ENCODE peak calls at places on chromosomes 2 and 18, in ten cellular contexts. One of them, this sample, is unnamed.

GRCh38 chr2:3461781-3462492 is 57.4 kb downstream of the ADI1 start:
- DNase-seq in GM23248: peak; percentile 68
- DNase-seq in HCT116: peak; percentile 28
- DNase-seq in effector memory CD4-positive, alpha-beta T cell: no peak
- DNase-seq in cardiac muscle cell: peak; percentile 60
- DNase-seq in fibroblast of lung: peak; percentile 78
- DNase-seq in MM.1S: peak; percentile 74
- DNase-seq in neuronal stem cell: peak; percentile 48
- DNase-seq in prostate gland: no peak
- DNase-seq in endodermal cell: no peak
- DNase-seq in this sample: peak; percentile 50

GRCh38 chr2:66508358-66509071 is 73.6 kb downstream of the MEIS1 start:
- DNase-seq in GM23248: peak; percentile 58
- DNase-seq in HCT116: no peak
- DNase-seq in effector memory CD4-positive, alpha-beta T cell: no peak
- DNase-seq in cardiac muscle cell: no peak
- DNase-seq in fibroblast of lung: peak; percentile 46
- DNase-seq in MM.1S: no peak
- DNase-seq in neuronal stem cell: no peak
- DNase-seq in prostate gland: no peak
- DNase-seq in endodermal cell: peak; percentile 55
- DNase-seq in this sample: peak; percentile 27

GRCh38 chr2:179932786-179933185 is 71.4 kb upstream of the ZNF385B start:
- DNase-seq in GM23248: peak; percentile 22
- DNase-seq in HCT116: no peak
- DNase-seq in effector memory CD4-positive, alpha-beta T cell: no peak
- DNase-seq in cardiac muscle cell: peak; percentile 4
- DNase-seq in fibroblast of lung: peak; percentile 48
- DNase-seq in MM.1S: no peak
- DNase-seq in neuronal stem cell: no peak
- DNase-seq in prostate gland: peak; percentile 29
- DNase-seq in endodermal cell: no peak
- DNase-seq in this sample: no peak

GRCh38 chr2:86143926-86144685 is 38.1 kb downstream of the PTCD3 start:
- DNase-seq in GM23248: no peak
- DNase-seq in HCT116: no peak
- DNase-seq in effector memory CD4-positive, alpha-beta T cell: no peak
- DNase-seq in cardiac muscle cell: no peak
- DNase-seq in fibroblast of lung: no peak
- DNase-seq in MM.1S: no peak
- DNase-seq in neuronal stem cell: no peak
- DNase-seq in prostate gland: no peak
- DNase-seq in endodermal cell: no peak
- DNase-seq in this sample: no peak

GRCh38 chr2:196403471-196403870 is 232.1 kb upstream of the STK17B start:
- DNase-seq in GM23248: peak; percentile 65
- DNase-seq in HCT116: no peak
- DNase-seq in effector memory CD4-positive, alpha-beta T cell: no peak
- DNase-seq in cardiac muscle cell: no peak
- DNase-seq in fibroblast of lung: peak; percentile 70
- DNase-seq in MM.1S: no peak
- DNase-seq in neuronal stem cell: no peak
- DNase-seq in prostate gland: no peak
- DNase-seq in endodermal cell: no peak
- DNase-seq in this sample: no peak

GRCh38 chr2:85642725-85643124 is 25.3 kb downstream of the SFTPB start:
- DNase-seq in GM23248: no peak
- DNase-seq in HCT116: no peak
- DNase-seq in effector memory CD4-positive, alpha-beta T cell: no peak
- DNase-seq in cardiac muscle cell: no peak
- DNase-seq in fibroblast of lung: no peak
- DNase-seq in MM.1S: peak; percentile 84
- DNase-seq in neuronal stem cell: no peak
- DNase-seq in prostate gland: no peak
- DNase-seq in endodermal cell: no peak
- DNase-seq in this sample: no peak

GRCh38 chr2:75532488-75532887 is 28.3 kb downstream of the EVA1A start:
- DNase-seq in GM23248: no peak
- DNase-seq in HCT116: no peak
- DNase-seq in effector memory CD4-positive, alpha-beta T cell: no peak
- DNase-seq in cardiac muscle cell: no peak
- DNase-seq in fibroblast of lung: no peak
- DNase-seq in MM.1S: no peak
- DNase-seq in neuronal stem cell: no peak
- DNase-seq in prostate gland: no peak
- DNase-seq in endodermal cell: no peak
- DNase-seq in this sample: no peak

GRCh38 chr2:129698593-129698992 is 280.9 kb upstream of the RAB6C start:
- DNase-seq in GM23248: no peak
- DNase-seq in HCT116: no peak
- DNase-seq in effector memory CD4-positive, alpha-beta T cell: no peak
- DNase-seq in cardiac muscle cell: no peak
- DNase-seq in fibroblast of lung: no peak
- DNase-seq in MM.1S: no peak
- DNase-seq in neuronal stem cell: no peak
- DNase-seq in prostate gland: no peak
- DNase-seq in endodermal cell: no peak
- DNase-seq in this sample: no peak

GRCh38 chr18:48928787-48929186 is 22.0 kb downstream of the SMAD7 start:
- DNase-seq in GM23248: peak; percentile 75
- DNase-seq in HCT116: no peak
- DNase-seq in effector memory CD4-positive, alpha-beta T cell: peak; percentile 81
- DNase-seq in cardiac muscle cell: no peak
- DNase-seq in fibroblast of lung: peak; percentile 67
- DNase-seq in MM.1S: peak; percentile 95
- DNase-seq in neuronal stem cell: no peak
- DNase-seq in prostate gland: peak; percentile 71
- DNase-seq in endodermal cell: no peak
- DNase-seq in this sample: peak; percentile 35

GRCh38 chr2:162143969-162144368 is 8.1 kb downstream of the GCG start:
- DNase-seq in GM23248: no peak
- DNase-seq in HCT116: no peak
- DNase-seq in effector memory CD4-positive, alpha-beta T cell: no peak
- DNase-seq in cardiac muscle cell: no peak
- DNase-seq in fibroblast of lung: no peak
- DNase-seq in MM.1S: no peak
- DNase-seq in neuronal stem cell: no peak
- DNase-seq in prostate gland: no peak
- DNase-seq in endodermal cell: no peak
- DNase-seq in this sample: no peak

GRCh38 chr2:46275995-46276394 is 21.2 kb upstream of the EPAS1 start:
- DNase-seq in GM23248: peak; percentile 7
- DNase-seq in HCT116: no peak
- DNase-seq in effector memory CD4-positive, alpha-beta T cell: no peak
- DNase-seq in cardiac muscle cell: peak; percentile 39
- DNase-seq in fibroblast of lung: no peak
- DNase-seq in MM.1S: no peak
- DNase-seq in neuronal stem cell: no peak
- DNase-seq in prostate gland: no peak
- DNase-seq in endodermal cell: peak; percentile 86
- DNase-seq in this sample: peak; percentile 33

GRCh38 chr18:45684341-45685115 is 39.5 kb upstream of the SLC14A1 start:
- DNase-seq in GM23248: peak; percentile 86
- DNase-seq in HCT116: no peak
- DNase-seq in effector memory CD4-positive, alpha-beta T cell: no peak
- DNase-seq in cardiac muscle cell: no peak
- DNase-seq in fibroblast of lung: peak; percentile 17
- DNase-seq in MM.1S: no peak
- DNase-seq in neuronal stem cell: no peak
- DNase-seq in prostate gland: no peak
- DNase-seq in endodermal cell: no peak
- DNase-seq in this sample: no peak

DNA sequence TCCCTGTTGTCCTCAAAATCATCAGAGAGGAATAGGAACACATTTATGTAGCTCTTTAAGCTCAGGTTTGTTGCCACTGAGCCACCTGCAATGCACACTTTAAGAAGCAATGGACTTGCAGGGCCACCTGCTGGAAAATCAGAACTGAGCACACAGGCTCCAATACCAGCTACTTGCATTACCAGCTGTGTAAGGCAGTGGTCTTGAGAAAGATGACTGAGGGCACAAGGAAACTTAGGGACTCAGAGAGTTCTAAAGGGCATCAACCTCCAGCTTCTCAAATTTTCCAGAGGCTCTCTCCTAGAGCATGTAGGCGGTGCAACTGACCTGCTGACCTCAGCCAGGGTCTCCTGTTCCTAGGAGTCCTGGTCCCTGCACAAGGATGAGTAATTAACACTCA is 2.5 kb upstream of the CNDP2 start:
- DNase-seq in GM23248: peak; percentile 40
- DNase-seq in HCT116: peak; percentile 35
- DNase-seq in effector memory CD4-positive, alpha-beta T cell: peak; percentile 39
- DNase-seq in cardiac muscle cell: peak; percentile 68
- DNase-seq in fibroblast of lung: peak; percentile 41
- DNase-seq in MM.1S: peak; percentile 89
- DNase-seq in neuronal stem cell: peak; percentile 47
- DNase-seq in prostate gland: peak; percentile 47
- DNase-seq in endodermal cell: peak; percentile 76
- DNase-seq in this sample: peak; percentile 72
- H3K4me1 ChIP-seq in GM23248: peaks cover 12% of the 10 kb centered on the region
- H3K4me1 ChIP-seq in HCT116: peaks cover 12% of the 10 kb centered on the region
- H3K4me1 ChIP-seq in effector memory CD4-positive, alpha-beta T cell: peaks cover 19% of the 10 kb centered on the region
- H3K4me1 ChIP-seq in cardiac muscle cell: peaks cover 5% of the 10 kb centered on the region
- H3K4me1 ChIP-seq in fibroblast of lung: no peaks in the 10 kb centered on the region
- H3K4me1 ChIP-seq in MM.1S: peaks cover 18% of the 10 kb centered on the region
- H3K4me1 ChIP-seq in neuronal stem cell: peaks cover 11% of the 10 kb centered on the region
- H3K4me1 ChIP-seq in prostate gland: no peaks in the 10 kb centered on the region
- H3K4me1 ChIP-seq in endodermal cell: peaks cover 2% of the 10 kb centered on the region
- H3K4me1 ChIP-seq in this sample: no peaks in the 10 kb centered on the region

GRCh38 chr2:1995987-1996386 is 251.7 kb upstream of the PXDN start:
- DNase-seq in GM23248: no peak
- DNase-seq in HCT116: no peak
- DNase-seq in effector memory CD4-positive, alpha-beta T cell: no peak
- DNase-seq in cardiac muscle cell: no peak
- DNase-seq in fibroblast of lung: no peak
- DNase-seq in MM.1S: no peak
- DNase-seq in neuronal stem cell: no peak
- DNase-seq in prostate gland: no peak
- DNase-seq in endodermal cell: peak; percentile 28
- DNase-seq in this sample: no peak

GRCh38 chr2:1997409-1997808 is 253.1 kb upstream of the PXDN start:
- DNase-seq in GM23248: no peak
- DNase-seq in HCT116: no peak
- DNase-seq in effector memory CD4-positive, alpha-beta T cell: no peak
- DNase-seq in cardiac muscle cell: no peak
- DNase-seq in fibroblast of lung: no peak
- DNase-seq in MM.1S: no peak
- DNase-seq in neuronal stem cell: no peak
- DNase-seq in prostate gland: no peak
- DNase-seq in endodermal cell: peak; percentile 38
- DNase-seq in this sample: no peak

GRCh38 chr2:1995584-1995983 is 251.3 kb upstream of the PXDN start:
- DNase-seq in GM23248: no peak
- DNase-seq in HCT116: no peak
- DNase-seq in effector memory CD4-positive, alpha-beta T cell: no peak
- DNase-seq in cardiac muscle cell: no peak
- DNase-seq in fibroblast of lung: no peak
- DNase-seq in MM.1S: no peak
- DNase-seq in neuronal stem cell: no peak
- DNase-seq in prostate gland: no peak
- DNase-seq in endodermal cell: peak; percentile 38
- DNase-seq in this sample: no peak

GRCh38 chr2:2000018-2000733 is 255.9 kb upstream of the PXDN start:
- DNase-seq in GM23248: no peak
- DNase-seq in HCT116: no peak
- DNase-seq in effector memory CD4-positive, alpha-beta T cell: no peak
- DNase-seq in cardiac muscle cell: no peak
- DNase-seq in fibroblast of lung: no peak
- DNase-seq in MM.1S: no peak
- DNase-seq in neuronal stem cell: no peak
- DNase-seq in prostate gland: no peak
- DNase-seq in endodermal cell: peak; percentile 20
- DNase-seq in this sample: no peak

DNA sequence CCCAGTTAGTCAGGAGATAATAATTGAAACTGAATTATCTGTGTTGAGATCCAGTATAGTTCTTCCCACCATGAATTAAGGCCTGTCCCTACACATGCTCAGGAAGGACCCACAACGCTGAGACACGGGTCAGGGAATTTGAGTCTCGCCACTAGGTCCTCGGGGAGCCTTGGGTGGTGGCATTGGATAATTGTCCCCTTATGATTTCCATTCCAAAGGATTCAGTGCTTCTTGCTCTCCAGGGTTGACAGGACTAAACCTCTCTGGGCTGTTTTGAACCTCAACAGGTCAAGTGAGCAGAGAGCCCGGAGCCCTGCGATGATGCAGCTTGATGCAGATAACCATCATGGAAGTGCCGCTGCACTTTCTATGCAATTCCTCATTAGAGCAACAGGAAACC is 253.7 kb upstream of the PXDN start:
- DNase-seq in GM23248: no peak
- DNase-seq in HCT116: no peak
- DNase-seq in effector memory CD4-positive, alpha-beta T cell: no peak
- DNase-seq in cardiac muscle cell: no peak
- DNase-seq in fibroblast of lung: no peak
- DNase-seq in MM.1S: no peak
- DNase-seq in neuronal stem cell: no peak
- DNase-seq in prostate gland: no peak
- DNase-seq in endodermal cell: peak; percentile 10
- DNase-seq in this sample: no peak
- H3K4me1 ChIP-seq in GM23248: no peaks in the 10 kb centered on the region
- H3K4me1 ChIP-seq in HCT116: no peaks in the 10 kb centered on the region
- H3K4me1 ChIP-seq in effector memory CD4-positive, alpha-beta T cell: peaks cover 3% of the 10 kb centered on the region
- H3K4me1 ChIP-seq in cardiac muscle cell: no peaks in the 10 kb centered on the region
- H3K4me1 ChIP-seq in fibroblast of lung: no peaks in the 10 kb centered on the region
- H3K4me1 ChIP-seq in MM.1S: no peaks in the 10 kb centered on the region
- H3K4me1 ChIP-seq in neuronal stem cell: no peaks in the 10 kb centered on the region
- H3K4me1 ChIP-seq in prostate gland: no peaks in the 10 kb centered on the region
- H3K4me1 ChIP-seq in endodermal cell: no peaks in the 10 kb centered on the region
- H3K4me1 ChIP-seq in this sample: no peaks in the 10 kb centered on the region

GRCh38 chr2:236548179-236548918 is 21.3 kb upstream of the ACKR3 start:
- DNase-seq in GM23248: peak; percentile 52
- DNase-seq in HCT116: no peak
- DNase-seq in effector memory CD4-positive, alpha-beta T cell: no peak
- DNase-seq in cardiac muscle cell: no peak
- DNase-seq in fibroblast of lung: peak; percentile 16
- DNase-seq in MM.1S: no peak
- DNase-seq in neuronal stem cell: no peak
- DNase-seq in prostate gland: no peak
- DNase-seq in endodermal cell: peak; percentile 36
- DNase-seq in this sample: no peak
- H3K4me1 ChIP-seq in GM23248: no peaks in the 10 kb centered on the region
- H3K4me1 ChIP-seq in HCT116: no peaks in the 10 kb centered on the region
- H3K4me1 ChIP-seq in effector memory CD4-positive, alpha-beta T cell: peaks cover 51% of the 10 kb centered on the region
- H3K4me1 ChIP-seq in cardiac muscle cell: peaks cover 10% of the 10 kb centered on the region
- H3K4me1 ChIP-seq in fibroblast of lung: no peaks in the 10 kb centered on the region
- H3K4me1 ChIP-seq in MM.1S: peaks cover 22% of the 10 kb centered on the region
- H3K4me1 ChIP-seq in neuronal stem cell: peaks cover 9% of the 10 kb centered on the region
- H3K4me1 ChIP-seq in prostate gland: no peaks in the 10 kb centered on the region
- H3K4me1 ChIP-seq in endodermal cell: no peaks in the 10 kb centered on the region
- H3K4me1 ChIP-seq in this sample: peaks cover 11% of the 10 kb centered on the region

DNA sequence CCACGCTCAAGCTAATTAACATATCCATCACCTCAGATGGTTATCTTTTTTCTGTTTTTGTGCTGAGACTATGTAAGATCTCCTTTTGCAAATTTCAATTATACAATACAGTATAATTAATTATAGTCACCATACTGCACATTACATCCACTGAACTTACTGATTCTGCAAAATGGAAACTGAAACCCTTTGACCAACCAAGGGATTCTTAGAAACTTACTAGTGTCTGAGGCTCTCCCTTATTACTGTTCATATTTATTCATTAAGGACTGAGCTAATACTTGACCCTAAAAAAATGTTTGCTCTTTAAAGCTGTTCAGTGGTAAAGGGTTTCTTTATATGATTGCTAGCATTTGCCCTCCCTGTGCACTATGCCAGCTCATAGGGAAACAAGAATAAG is 50.7 kb downstream of the ADAM23 start:
- DNase-seq in GM23248: no peak
- DNase-seq in HCT116: no peak
- DNase-seq in effector memory CD4-positive, alpha-beta T cell: no peak
- DNase-seq in cardiac muscle cell: no peak
- DNase-seq in fibroblast of lung: no peak
- DNase-seq in MM.1S: peak; percentile 54
- DNase-seq in neuronal stem cell: no peak
- DNase-seq in prostate gland: no peak
- DNase-seq in endodermal cell: no peak
- DNase-seq in this sample: no peak
- H3K4me1 ChIP-seq in GM23248: no peaks in the 10 kb centered on the region
- H3K4me1 ChIP-seq in HCT116: no peaks in the 10 kb centered on the region
- H3K4me1 ChIP-seq in effector memory CD4-positive, alpha-beta T cell: no peaks in the 10 kb centered on the region
- H3K4me1 ChIP-seq in cardiac muscle cell: no peaks in the 10 kb centered on the region
- H3K4me1 ChIP-seq in fibroblast of lung: no peaks in the 10 kb centered on the region
- H3K4me1 ChIP-seq in MM.1S: peaks cover 11% of the 10 kb centered on the region
- H3K4me1 ChIP-seq in neuronal stem cell: no peaks in the 10 kb centered on the region
- H3K4me1 ChIP-seq in prostate gland: no peaks in the 10 kb centered on the region
- H3K4me1 ChIP-seq in endodermal cell: no peaks in the 10 kb centered on the region
- H3K4me1 ChIP-seq in this sample: no peaks in the 10 kb centered on the region